ENCODE peak calls at places on chromosomes 13 and 19, in eight cellular contexts. A, E, D, R, K, C, H and F are unnamed samples.

GRCh38 chr19:48830088-48830487 is 6.2 kb downstream of the HSD17B14 start:
- DNase-seq in A (no peak), E (no peak), D (no peak), R (no peak), K (no peak), C (no peak), H (no peak), F (no peak)

GRCh38 chr19:18469245-18470107 is 31.5 kb upstream of the ISYNA1 start:
- DNase-seq in A (no peak), E (peak; percentile 10), D (peak; percentile 80), R (no peak), K (no peak), C (peak; percentile 75), H (peak; percentile 67), F (peak; percentile 44)

GRCh38 chr13:62171697-62172096 is 756.0 kb upstream of the PCDH20 start:
- DNase-seq in A (no peak), E (no peak), D (no peak), R (no peak), K (no peak), C (no peak), H (no peak), F (no peak)

GRCh38 chr13:46751811-46752635 is 44.9 kb downstream of the ESD start:
- DNase-seq in A (no peak), E (no peak), D (no peak), R (no peak), K (peak; percentile 50), C (no peak), H (peak; percentile 26), F (no peak)

GRCh38 chr13:76894401-76895110 is 8.4 kb upstream of the KCTD12 start:
- DNase-seq in A (no peak), E (no peak), D (no peak), R (no peak), K (no peak), C (no peak), H (no peak), F (no peak)

GRCh38 chr13:82717249-82717648 is 1165.0 kb downstream of the SLITRK1 start:
- DNase-seq in A (no peak), E (no peak), D (no peak), R (no peak), K (no peak), C (peak; percentile 65), H (no peak), F (no peak)

GRCh38 chr13:48232420-48233096 is 448 bp upstream of the ITM2B start:
- DNase-seq in A (no peak), E (no peak), D (peak; percentile 70), R (peak; percentile 38), K (no peak), C (no peak), H (no peak), F (no peak)

GRCh38 chr19:3457531-3458228 is 22.6 kb downstream of the SMIM24 start:
- DNase-seq in A (no peak), E (no peak), D (peak; percentile 54), R (no peak), K (no peak), C (peak; percentile 39), H (no peak), F (no peak)

GRCh38 chr19:13723206-13723605 is 41.1 kb upstream of the MRI1 start:
- DNase-seq in A (no peak), E (no peak), D (no peak), R (no peak), K (no peak), C (no peak), H (no peak), F (no peak)